ENCODE peak calls at places on chromosomes 13 and 19, in four cellular contexts. X is suprapubic skin, L is hepatocyte, Q is lung. Z is an unnamed sample.

GRCh38 chr13:62046512-62046911 is 630.9 kb upstream of the PCDH20 start:
- DNase-seq in L (no peak), Q (no peak), X (no peak), Z (no peak)

GRCh38 chr13:18943273-18943672 is 238.4 kb downstream of the TUBA3C start:
- DNase-seq in L (no peak), X (no peak), Q (no peak), Z (no peak)

GRCh38 chr19:49057636-49058234 is at the start of gene CGB7:
- DNase-seq in X (no peak), L (peak; percentile 78), Q (peak; percentile 78), Z (no peak)

GRCh38 chr13:79749985-79750551 is 269.1 kb downstream of the NDFIP2 start:
- DNase-seq in Q (peak; percentile 87), L (peak; percentile 62), X (no peak), Z (no peak)

GRCh38 chr13:81917829-81918228 is 1576.9 kb upstream of the SPRY2 start:
- DNase-seq in X (no peak), L (no peak), Q (no peak), Z (no peak)

GRCh38 chr13:63542704-63543215 is 2127.1 kb upstream of the PCDH20 start:
- DNase-seq in Q (no peak), L (no peak), X (no peak), Z (no peak)

GRCh38 chr19:6126335-6126974 is 9.0 kb upstream of the ACSBG2 start:
- DNase-seq in Q (no peak), X (no peak), L (peak; percentile 50), Z (peak; percentile 63)

GRCh38 chr13:82298110-82298509 is 1584.2 kb downstream of the SLITRK1 start:
- DNase-seq in Q (no peak), X (no peak), L (no peak), Z (no peak)

GRCh38 chr19:33905937-33906577 is 109.4 kb downstream of the KCTD15 start:
- DNase-seq in X (peak; percentile 86), L (peak; percentile 75), Q (peak; percentile 74), Z (no peak)

GRCh38 chr13:113403255-113404104 is 39.5 kb upstream of the GRTP1 start:
- DNase-seq in Q (no peak), L (no peak), X (peak; percentile 71), Z (no peak)

GRCh38 chr19:49761625-49762311 is 1.3 kb downstream of the TSKS start:
- DNase-seq in Q (no peak), L (peak; percentile 37), X (no peak), Z (no peak)

GRCh38 chr13:32682740-32683139 is 96.5 kb downstream of the PDS5B start:
- DNase-seq in X (no peak), L (no peak), Q (no peak), Z (no peak)

GRCh38 chr19:30064776-30065494 is 122.9 kb downstream of the URI1 start:
- DNase-seq in Q (no peak), X (peak; percentile 50), L (no peak), Z (no peak)

GRCh38 chr19:45122832-45123231 is 29.9 kb downstream of the PPP1R37 start:
- DNase-seq in Q (no peak), X (no peak), L (no peak), Z (no peak)

GRCh38 chr13:33454844-33455256 is 169.3 kb upstream of the STARD13 start:
- DNase-seq in L (peak; percentile 6), X (no peak), Q (no peak), Z (no peak)

GRCh38 chr19:41995959-41996797 is 2.1 kb upstream of the ATP1A3 start:
- DNase-seq in Q (no peak), X (no peak), L (no peak), Z (peak; percentile 34)

GRCh38 chr19:2186071-2186846 is 22.5 kb downstream of the DOT1L start:
- DNase-seq in X (peak; percentile 90), Q (peak; percentile 79), L (peak; percentile 85), Z (no peak)

GRCh38 chr19:3046621-3047306 is 15.5 kb downstream of the TLE5 start:
- DNase-seq in X (no peak), L (peak; percentile 71), Q (no peak), Z (no peak)

GRCh38 chr19:10412257-10412977 is 7.9 kb upstream of the PDE4A start:
- DNase-seq in L (no peak), X (no peak), Q (no peak), Z (peak; percentile 92)

GRCh38 chr19:3509566-3509989 is 3.5 kb downstream of the FZR1 start:
- DNase-seq in L (no peak), Q (no peak), X (no peak), Z (no peak)

GRCh38 chr13:35549481-35549880 is 73.0 kb upstream of the MAB21L1 start:
- DNase-seq in Q (no peak), X (no peak), L (no peak), Z (no peak)

GRCh38 chr19:43960411-43960810 is 9.4 kb downstream of the ZNF221 start:
- DNase-seq in Q (no peak), X (no peak), L (no peak), Z (no peak)

GRCh38 chr19:43956827-43957226 is 5.8 kb downstream of the ZNF221 start:
- DNase-seq in X (no peak), L (no peak), Q (no peak), Z (no peak)

DNA sequence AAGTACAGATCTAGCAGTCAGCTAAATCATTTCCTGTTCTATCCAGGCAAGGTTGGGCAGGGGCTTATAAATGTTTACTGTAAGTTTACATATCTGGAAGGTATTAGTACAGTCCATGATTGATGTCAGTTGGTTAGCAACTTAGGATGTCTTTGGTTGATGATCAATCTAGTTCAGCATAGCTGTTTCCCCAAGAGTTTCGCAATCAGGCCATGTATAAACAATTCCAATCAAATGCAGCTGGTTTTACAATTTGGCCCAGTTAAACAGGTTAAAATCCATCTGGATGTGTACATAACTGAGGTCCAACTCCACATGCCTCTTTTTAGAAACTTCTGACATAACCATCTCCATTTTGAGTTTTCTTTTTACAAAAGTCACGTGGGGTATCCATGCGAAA is 6.9 kb downstream of the ZNF221 start:
- DNase-seq in L (peak; percentile 9), Q (no peak), X (no peak), Z (no peak)
- H3K4me3 ChIP-seq in L (no peak overlapping the region), Q (no peak overlapping the region), X (no peak overlapping the region), Z (no peak overlapping the region)

DNA sequence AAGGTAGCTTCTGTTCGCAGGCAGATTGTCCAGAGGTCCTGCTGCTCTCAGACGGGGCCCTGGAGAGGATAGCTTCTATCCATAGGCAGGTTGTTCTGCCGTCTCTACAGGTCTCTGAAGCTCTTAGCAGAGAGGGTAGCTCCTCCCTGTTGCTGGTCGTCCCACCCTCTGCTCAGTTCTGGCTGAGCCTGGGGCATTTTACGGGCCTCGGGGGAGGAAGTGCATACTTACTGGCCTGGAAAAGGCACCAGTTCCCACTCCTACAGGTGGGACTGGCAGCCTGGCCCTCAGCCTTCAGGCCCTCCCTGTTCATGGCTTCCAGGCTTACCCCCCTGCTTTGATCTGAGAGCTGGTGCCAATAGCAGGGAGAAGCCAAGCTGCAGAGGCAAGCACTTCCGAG is 42.3 kb downstream of the USPL1 start:
- DNase-seq in Q (no peak), L (peak; percentile 24), X (no peak), Z (no peak)
- H3K4me3 ChIP-seq in Q (no peak overlapping the region), L (no peak overlapping the region), X (no peak overlapping the region), Z (no peak overlapping the region)

GRCh38 chr19:4517451-4518057 is 732 bp downstream of the PLIN4 start:
- DNase-seq in X (no peak), Q (no peak), L (no peak), Z (no peak)

GRCh38 chr19:4516939-4517300 is 1.4 kb downstream of the PLIN4 start:
- DNase-seq in Q (no peak), X (no peak), L (no peak), Z (no peak)

GRCh38 chr19:4515732-4516131 is 2.6 kb downstream of the PLIN4 start:
- DNase-seq in X (no peak), Q (no peak), L (no peak), Z (no peak)

GRCh38 chr19:4518345-4519171 is at the start of gene PLIN4:
- DNase-seq in L (no peak), X (no peak), Q (no peak), Z (no peak)

GRCh38 chr19:4516199-4516938 is 1.9 kb downstream of the PLIN4 start:
- DNase-seq in Q (no peak), X (no peak), L (no peak), Z (no peak)
- H3K4me3 ChIP-seq in Q (no peak overlapping the region), X (no peak overlapping the region), L (no peak overlapping the region), Z (no peak overlapping the region)

GRCh38 chr19:47240561-47240960 is 9.6 kb upstream of the BBC3 start:
- DNase-seq in Q (no peak), X (no peak), L (no peak), Z (no peak)
- H3K4me3 ChIP-seq in Q (no peak overlapping the region), X (no peak overlapping the region), L (no peak overlapping the region), Z (no peak overlapping the region)

GRCh38 chr19:36849701-36850645 is 703 bp upstream of the ZNF345 start:
- DNase-seq in L (peak; percentile 94), X (peak; percentile 94), Q (peak; percentile 94), Z (peak; percentile 84)
- H3K4me3 ChIP-seq in L (peak overlapping the region; percentile 85), X (peak overlapping the region; percentile 69), Q (peak overlapping the region; percentile 58), Z (peak overlapping the region; percentile 97)

GRCh38 chr19:51702103-51702753 is 9.1 kb downstream of the SPACA6 start:
- DNase-seq in Q (peak; percentile 93), L (peak; percentile 90), X (peak; percentile 92), Z (no peak)
- H3K4me3 ChIP-seq in Q (no peak overlapping the region), L (no peak overlapping the region), X (peak overlapping the region; percentile 66), Z (no peak overlapping the region)

GRCh38 chr13:42708391-42708790 is 73.0 kb upstream of the FAM216B start:
- DNase-seq in Q (no peak), L (no peak), X (no peak), Z (no peak)

GRCh38 chr13:42707003-42707402 is 74.4 kb upstream of the FAM216B start:
- DNase-seq in L (no peak), X (no peak), Q (no peak), Z (no peak)

GRCh38 chr13:42707596-42707995 is 73.8 kb upstream of the FAM216B start:
- DNase-seq in X (no peak), L (no peak), Q (no peak), Z (no peak)

GRCh38 chr13:42706286-42706685 is 75.1 kb upstream of the FAM216B start:
- DNase-seq in X (no peak), L (no peak), Q (no peak), Z (no peak)

DNA sequence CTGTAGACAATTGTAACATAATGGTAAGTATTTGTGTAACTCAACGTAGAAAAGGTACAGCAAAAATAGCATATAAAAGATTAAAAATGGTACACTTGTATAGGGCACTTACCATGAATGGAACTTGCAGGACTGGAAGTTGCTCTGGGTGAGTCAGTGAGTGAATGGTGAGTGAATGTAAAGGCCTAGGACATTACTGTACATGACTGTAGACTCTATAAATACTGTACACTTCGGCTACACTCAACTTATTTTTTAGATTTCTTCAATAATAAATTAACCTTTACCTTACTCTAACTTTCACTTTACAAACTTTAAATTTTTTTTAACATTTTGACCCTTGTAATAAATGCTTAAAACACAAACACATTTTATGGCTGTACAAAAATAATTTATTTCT is 72.1 kb upstream of the FAM216B start:
- DNase-seq in X (no peak), Q (no peak), L (no peak), Z (no peak)
- H3K4me3 ChIP-seq in X (no peak overlapping the region), Q (no peak overlapping the region), L (no peak overlapping the region), Z (no peak overlapping the region)

Z was measured in Jurkat, Clone E6-1.